ENCODE peak calls at places on chromosomes 16 and 17, in eight cellular contexts. D, M, K, R, J, O, Z and Y are unnamed samples.

GRCh38 chr17:56982312-56982711 is 4.4 kb downstream of the SCPEP1 start:
- DNase-seq in J (no peak), R (no peak), Z (no peak), M (no peak), D (no peak), O (no peak), K (no peak), Y (no peak)

GRCh38 chr16:75702247-75702646 is 986 bp upstream of the DUXB start:
- DNase-seq in R (peak), J (no peak), M (no peak), O (no peak), Z (no peak), K (no peak), D (no peak), Y (no peak)

GRCh38 chr16:84302111-84302954 is 7.7 kb downstream of the WFDC1 start:
- DNase-seq in D (no peak), J (no peak), M (no peak), O (no peak), R (no peak), K (no peak), Z (no peak), Y (no peak)

GRCh38 chr16:65916995-65917394 is 449.5 kb upstream of the CDH5 start:
- DNase-seq in K (no peak), J (no peak), Z (no peak), D (no peak), M (no peak), O (no peak), R (no peak), Y (no peak)

GRCh38 chr17:55348749-55349354 is 72.8 kb downstream of the MMD start:
- DNase-seq in J (no peak), K (peak), D (no peak), O (no peak), M (peak), Z (no peak), R (peak), Y (peak)

GRCh38 chr17:74430706-74431567 is 951 bp upstream of the GPRC5C start:
- DNase-seq in Z (peak), J (no peak), O (no peak), K (no peak), M (peak), D (peak), R (peak), Y (peak)

GRCh38 chr16:49495151-49495566 is 121.6 kb downstream of the C16orf78 start:
- DNase-seq in D (no peak), Z (no peak), K (no peak), O (no peak), M (no peak), R (no peak), J (no peak), Y (no peak)

GRCh38 chr16:80543162-80543561 is 2.4 kb downstream of the DYNLRB2 start:
- DNase-seq in J (no peak), M (no peak), K (no peak), D (no peak), O (no peak), Z (no peak), R (no peak), Y (no peak)

GRCh38 chr17:6157716-6158115 is 87.5 kb downstream of the WSCD1 start:
- DNase-seq in J (no peak), K (no peak), D (no peak), O (no peak), Z (no peak), R (no peak), M (no peak), Y (no peak)

GRCh38 chr17:82234211-82235055 is 5.6 kb downstream of the SLC16A3 start:
- DNase-seq in D (peak), M (no peak), J (no peak), O (no peak), R (peak), Z (no peak), K (peak), Y (no peak)

GRCh38 chr16:22092143-22092933 is at the start of gene VWA3A:
- DNase-seq in D (no peak), O (no peak), R (no peak), J (peak), M (peak), Z (no peak), K (no peak), Y (no peak)

GRCh38 chr17:4519361-4519788 is 20.7 kb downstream of the SPNS2 start:
- DNase-seq in K (no peak), J (no peak), D (no peak), R (no peak), M (peak), Z (no peak), O (no peak), Y (peak)

GRCh38 chr16:10558746-10559641 is 21.4 kb downstream of the EMP2 start:
- DNase-seq in K (no peak), O (no peak), Z (peak), D (no peak), J (no peak), R (no peak), M (peak), Y (peak)

GRCh38 chr16:10562361-10562899 is 18.0 kb downstream of the EMP2 start:
- DNase-seq in R (no peak), J (no peak), K (no peak), M (no peak), O (no peak), Z (no peak), D (no peak), Y (no peak)

GRCh38 chr16:10561001-10561400 is 19.4 kb downstream of the EMP2 start:
- DNase-seq in M (no peak), J (no peak), R (no peak), K (no peak), O (no peak), Z (no peak), D (no peak), Y (no peak)

GRCh38 chr16:10558305-10558704 is 22.1 kb downstream of the EMP2 start:
- DNase-seq in K (no peak), Z (no peak), M (no peak), J (no peak), O (no peak), R (no peak), D (no peak), Y (no peak)

GRCh38 chr16:10561425-10561824 is 19.0 kb downstream of the EMP2 start:
- DNase-seq in D (no peak), M (no peak), J (no peak), R (no peak), K (no peak), O (no peak), Z (no peak), Y (no peak)
- TF ChIP-seq CTCF in D (no peak), M (no peak), J (no peak), R (no peak), K (no peak), O (no peak), Z (no peak), Y (no peak)

DNA sequence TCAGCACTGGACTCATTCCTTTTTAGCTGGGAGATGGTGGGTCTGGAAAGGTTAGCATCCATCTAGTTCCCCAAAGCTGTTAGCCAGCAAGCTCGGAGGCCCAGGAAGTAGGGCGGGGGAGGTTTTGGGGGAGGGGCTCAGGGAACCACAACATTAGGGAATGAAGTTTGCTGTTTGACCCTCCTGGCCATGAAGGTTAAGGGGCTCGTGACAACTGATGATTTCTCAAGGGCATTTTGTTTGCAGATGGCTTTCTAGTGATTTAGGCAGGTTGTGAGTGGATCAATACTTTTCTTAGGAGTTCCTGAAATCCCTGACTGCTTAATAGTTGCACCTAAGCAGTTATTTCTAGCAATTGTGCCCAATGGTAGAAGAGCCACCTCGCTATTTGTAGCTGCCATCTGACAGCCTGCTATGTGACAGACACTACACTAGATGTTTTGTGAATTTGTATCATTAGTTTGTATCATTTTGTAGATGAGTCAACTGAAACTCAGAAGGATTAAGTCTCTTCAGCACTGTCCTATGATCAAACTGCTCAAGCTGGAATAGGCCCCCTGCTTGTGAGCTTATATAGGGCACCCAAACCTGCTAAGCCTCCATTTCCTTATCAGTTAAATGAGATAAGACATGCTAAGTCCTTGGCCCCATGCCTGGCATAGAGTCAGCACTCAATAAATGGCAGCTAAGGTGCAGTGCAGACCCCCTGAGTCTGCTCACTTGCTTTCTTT is 146.4 kb downstream of the IRX3 start:
- DNase-seq in Z (no peak), R (peak), K (no peak), O (no peak), M (no peak), J (no peak), D (no peak), Y (no peak)
- TF ChIP-seq CTCF in Z (no peak), R (peak), K (no peak), O (no peak), M (no peak), J (no peak), D (no peak), Y (no peak)

DNA sequence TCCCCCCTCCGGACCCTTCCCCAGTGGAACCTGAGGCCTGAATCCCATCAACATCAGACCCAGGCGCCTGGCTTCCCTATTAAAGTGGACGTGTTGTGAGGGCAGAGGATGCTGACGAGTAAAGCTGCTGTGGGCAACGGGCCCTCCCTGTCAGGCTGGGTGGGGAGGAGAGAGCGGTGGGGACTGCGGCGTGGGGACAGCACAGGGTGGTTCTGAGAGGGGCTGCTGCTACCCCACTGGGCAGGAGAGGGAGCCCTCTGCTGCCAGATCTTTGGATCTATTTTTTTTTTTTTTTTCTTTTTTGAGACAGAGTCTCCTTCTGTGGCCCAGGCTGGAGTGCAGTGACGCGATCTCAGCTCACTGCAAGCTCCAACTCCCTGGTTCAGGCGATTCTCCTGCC is 5.9 kb downstream of the CA5A start:
- DNase-seq in D (no peak), K (peak), O (no peak), R (peak), J (no peak), Z (no peak), M (peak), Y (no peak)
- TF ChIP-seq CTCF in D (peak), K (peak), O (no peak), R (peak), J (peak), Z (no peak), M (no peak), Y (no peak)

GRCh38 chr16:23505180-23505665 is 5.1 kb downstream of the GGA2 start:
- DNase-seq in M (no peak), R (no peak), Z (no peak), D (no peak), J (no peak), O (no peak), K (no peak), Y (no peak)

GRCh38 chr16:23505942-23506605 is 4.2 kb downstream of the GGA2 start:
- DNase-seq in R (peak), D (no peak), J (no peak), K (peak), M (no peak), Z (no peak), O (no peak), Y (no peak)

GRCh38 chr16:23506606-23506994 is 3.7 kb downstream of the GGA2 start:
- DNase-seq in M (no peak), Z (no peak), J (no peak), K (peak), R (no peak), O (no peak), D (peak), Y (no peak)

GRCh38 chr16:23504076-23504452 is 6.2 kb downstream of the GGA2 start:
- DNase-seq in M (no peak), R (no peak), J (no peak), D (no peak), Z (no peak), O (no peak), K (no peak), Y (peak)

GRCh38 chr16:23504453-23505179 is 5.7 kb downstream of the GGA2 start:
- DNase-seq in R (peak), J (peak), Z (peak), K (peak), D (peak), M (peak), O (no peak), Y (peak)
- TF ChIP-seq CTCF in R (peak), J (no peak), Z (no peak), K (peak), D (no peak), M (no peak), O (no peak), Y (no peak)

GRCh38 chr16:55035037-55035436 is 104.4 kb downstream of the IRX5 start:
- DNase-seq in O (no peak), D (no peak), J (no peak), K (peak), R (peak), M (peak), Z (no peak), Y (peak)
- TF ChIP-seq CTCF in O (peak), D (peak), J (peak), K (peak), R (peak), M (peak), Z (no peak), Y (peak)

GRCh38 chr17:31092475-31093064 is 2.2 kb upstream of the NF1 start:
- DNase-seq in K (no peak), M (no peak), R (no peak), D (no peak), J (no peak), Z (no peak), O (no peak), Y (no peak)
- TF ChIP-seq CTCF in K (peak), M (no peak), R (no peak), D (no peak), J (no peak), Z (no peak), O (no peak), Y (no peak)

GRCh38 chr17:46851029-46851741 is at the start of gene WNT9B:
- DNase-seq in R (no peak), Z (no peak), D (no peak), J (no peak), K (no peak), O (no peak), M (peak), Y (no peak)
- TF ChIP-seq CTCF in R (no peak), Z (no peak), D (no peak), J (no peak), K (no peak), O (no peak), M (no peak), Y (no peak)

DNA sequence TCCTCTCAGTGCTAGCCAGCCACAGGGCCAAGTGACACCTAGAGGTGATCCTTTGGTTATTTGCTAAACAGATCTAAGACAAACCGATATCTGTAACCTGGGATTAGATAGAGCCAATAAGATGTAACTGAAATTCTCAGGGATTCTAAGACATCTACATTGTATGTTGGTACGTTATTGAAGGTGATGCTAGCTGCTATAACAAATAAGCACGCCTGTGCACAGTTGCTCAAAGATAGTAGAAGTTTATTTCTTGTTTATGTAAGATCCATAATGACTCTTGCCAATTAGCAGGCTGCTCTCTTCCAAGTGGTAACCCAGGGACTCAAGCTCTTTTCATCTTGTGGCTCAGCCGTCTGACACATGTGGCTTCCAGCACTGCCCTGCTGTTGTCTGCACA is 370.3 kb downstream of the WWOX start:
- DNase-seq in D (no peak), O (no peak), M (no peak), J (no peak), K (no peak), R (no peak), Z (no peak), Y (no peak)
- TF ChIP-seq CTCF in D (no peak), O (no peak), M (no peak), J (no peak), K (no peak), R (no peak), Z (no peak), Y (no peak)

DNA sequence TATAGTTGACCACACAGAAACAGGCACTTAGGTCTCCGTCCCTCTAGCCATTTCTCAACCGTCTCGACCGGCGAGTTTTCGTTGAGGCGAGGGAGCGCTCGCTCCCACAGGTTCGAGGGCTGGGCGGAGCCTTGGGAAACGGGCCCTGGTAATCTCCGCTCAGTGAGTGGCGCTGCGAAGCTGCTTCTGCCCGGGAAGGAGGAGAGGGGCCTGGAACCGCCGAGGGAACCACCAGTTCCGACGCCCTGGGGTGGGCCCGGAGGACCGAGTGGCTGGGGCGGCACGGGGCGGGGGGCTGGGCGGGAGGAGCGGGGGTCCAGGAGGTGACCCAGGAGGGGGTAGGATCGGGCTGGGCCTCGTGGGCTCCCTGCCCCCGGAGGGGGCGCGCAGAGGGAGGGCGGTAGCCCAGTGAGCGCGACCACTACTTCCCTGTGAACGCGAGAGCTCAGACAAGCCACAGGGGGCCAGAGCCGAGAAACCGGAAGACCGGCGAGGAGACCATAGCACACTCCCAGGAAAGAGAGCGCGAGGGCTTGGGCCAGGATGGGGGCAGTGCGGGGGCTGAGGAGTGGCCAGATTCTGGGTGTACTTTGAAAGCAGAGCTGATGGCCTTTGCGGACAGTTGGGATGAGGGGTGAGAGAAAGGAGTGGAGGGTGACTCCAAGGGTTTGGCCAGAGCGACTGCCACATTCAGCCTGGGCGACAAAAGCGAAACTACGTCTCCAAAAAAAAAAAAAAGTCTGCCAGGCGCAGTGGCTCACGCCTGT is 29.9 kb upstream of the ARL4D start:
- DNase-seq in D (peak), M (peak), Z (no peak), R (peak), K (peak), O (no peak), J (no peak), Y (peak)
- TF ChIP-seq CTCF in D (no peak), M (no peak), Z (no peak), R (no peak), K (no peak), O (no peak), J (no peak), Y (no peak)